ENCODE peak calls at places on chromosomes 13 and 19, in seven cellular contexts. One of them, this sample, is unnamed. For H3K4me1, the result is how much of the 10 kb centered on the place peaks cover.

GRCh38 chr13:21435710-21436151 is 23.4 kb downstream of the ZDHHC20 start:
- DNase-seq in effector memory CD4-positive, alpha-beta T cell: peak
- DNase-seq in heart right ventricle: peak
- DNase-seq in CD4-positive, alpha-beta memory T cell: peak
- DNase-seq in esophagus squamous epithelium: no peak
- DNase-seq in heart left ventricle: peak
- DNase-seq in small intestine: peak
- DNase-seq in this sample: peak

GRCh38 chr19:40139533-40140287 is 49.0 kb upstream of the ZNF780A start:
- DNase-seq in esophagus squamous epithelium: no peak
- DNase-seq in small intestine: peak
- DNase-seq in heart left ventricle: no peak
- DNase-seq in effector memory CD4-positive, alpha-beta T cell: peak
- DNase-seq in heart right ventricle: no peak
- DNase-seq in CD4-positive, alpha-beta memory T cell: no peak
- DNase-seq in this sample: no peak

GRCh38 chr19:35975608-35976214 is 19.3 kb upstream of the SDHAF1 start:
- DNase-seq in small intestine: no peak
- DNase-seq in esophagus squamous epithelium: no peak
- DNase-seq in CD4-positive, alpha-beta memory T cell: no peak
- DNase-seq in heart right ventricle: no peak
- DNase-seq in effector memory CD4-positive, alpha-beta T cell: no peak
- DNase-seq in heart left ventricle: no peak
- DNase-seq in this sample: no peak

GRCh38 chr19:46975918-46976782 is 43.5 kb upstream of the NPAS1 start:
- DNase-seq in CD4-positive, alpha-beta memory T cell: no peak
- DNase-seq in effector memory CD4-positive, alpha-beta T cell: no peak
- DNase-seq in esophagus squamous epithelium: no peak
- DNase-seq in heart left ventricle: peak
- DNase-seq in heart right ventricle: peak
- DNase-seq in small intestine: peak
- DNase-seq in this sample: peak

GRCh38 chr13:42883142-42883541 is 101.8 kb downstream of the FAM216B start:
- DNase-seq in effector memory CD4-positive, alpha-beta T cell: no peak
- DNase-seq in small intestine: no peak
- DNase-seq in esophagus squamous epithelium: no peak
- DNase-seq in heart left ventricle: no peak
- DNase-seq in heart right ventricle: no peak
- DNase-seq in CD4-positive, alpha-beta memory T cell: no peak
- DNase-seq in this sample: no peak

GRCh38 chr13:79779761-79780160 is 298.8 kb downstream of the NDFIP2 start:
- DNase-seq in esophagus squamous epithelium: no peak
- DNase-seq in effector memory CD4-positive, alpha-beta T cell: no peak
- DNase-seq in CD4-positive, alpha-beta memory T cell: no peak
- DNase-seq in small intestine: no peak
- DNase-seq in heart right ventricle: no peak
- DNase-seq in heart left ventricle: no peak
- DNase-seq in this sample: peak

GRCh38 chr13:109160887-109161669 is 531.7 kb downstream of the MYO16 start:
- DNase-seq in CD4-positive, alpha-beta memory T cell: no peak
- DNase-seq in heart right ventricle: no peak
- DNase-seq in esophagus squamous epithelium: no peak
- DNase-seq in effector memory CD4-positive, alpha-beta T cell: no peak
- DNase-seq in heart left ventricle: no peak
- DNase-seq in small intestine: no peak
- DNase-seq in this sample: no peak

GRCh38 chr19:4474504-4475136 is 2.5 kb downstream of the HDGFL2 start:
- DNase-seq in small intestine: no peak
- DNase-seq in CD4-positive, alpha-beta memory T cell: no peak
- DNase-seq in heart left ventricle: no peak
- DNase-seq in esophagus squamous epithelium: no peak
- DNase-seq in heart right ventricle: no peak
- DNase-seq in effector memory CD4-positive, alpha-beta T cell: no peak
- DNase-seq in this sample: no peak

GRCh38 chr19:50427997-50428425 is 4.7 kb upstream of the MYBPC2 start:
- DNase-seq in esophagus squamous epithelium: peak
- DNase-seq in CD4-positive, alpha-beta memory T cell: no peak
- DNase-seq in heart left ventricle: peak
- DNase-seq in effector memory CD4-positive, alpha-beta T cell: no peak
- DNase-seq in heart right ventricle: peak
- DNase-seq in small intestine: peak
- DNase-seq in this sample: peak

DNA sequence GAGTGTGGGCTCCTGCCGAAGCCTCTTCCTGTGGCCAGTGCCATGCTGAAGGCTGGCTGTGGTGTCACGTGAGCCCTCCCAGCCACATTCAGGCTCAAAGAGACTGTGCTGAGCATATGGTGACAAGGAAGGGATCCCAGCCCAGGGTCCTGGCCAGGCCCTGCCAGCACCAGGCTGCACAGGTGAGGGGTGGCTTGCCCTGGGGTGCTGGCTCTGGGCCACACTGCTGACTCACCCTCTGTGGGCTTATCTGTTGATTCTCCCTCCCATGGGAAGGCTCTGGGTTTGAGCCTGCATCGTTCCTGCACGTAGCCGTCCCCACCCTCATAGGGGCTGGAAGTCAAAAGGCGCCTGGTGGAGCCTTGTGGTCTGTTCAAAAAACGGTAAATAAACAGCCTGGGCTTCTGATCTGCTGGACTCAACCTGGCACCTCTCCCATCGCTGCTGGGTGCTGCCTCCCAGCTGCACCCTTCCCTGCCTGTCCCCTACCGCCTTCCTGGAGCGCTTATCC is 31.1 kb downstream of the DNM2 start:
- DNase-seq in CD4-positive, alpha-beta memory T cell: no peak
- DNase-seq in esophagus squamous epithelium: no peak
- DNase-seq in heart right ventricle: peak
- DNase-seq in effector memory CD4-positive, alpha-beta T cell: no peak
- DNase-seq in heart left ventricle: peak
- DNase-seq in small intestine: peak
- DNase-seq in this sample: peak
- H3K4me1 ChIP-seq in CD4-positive, alpha-beta memory T cell: half or more
- H3K4me1 ChIP-seq in esophagus squamous epithelium: under half
- H3K4me1 ChIP-seq in heart right ventricle: under half
- H3K4me1 ChIP-seq in effector memory CD4-positive, alpha-beta T cell: under half
- H3K4me1 ChIP-seq in heart left ventricle: half or more
- H3K4me1 ChIP-seq in small intestine: under half
- H3K4me1 ChIP-seq in this sample: under half

DNA sequence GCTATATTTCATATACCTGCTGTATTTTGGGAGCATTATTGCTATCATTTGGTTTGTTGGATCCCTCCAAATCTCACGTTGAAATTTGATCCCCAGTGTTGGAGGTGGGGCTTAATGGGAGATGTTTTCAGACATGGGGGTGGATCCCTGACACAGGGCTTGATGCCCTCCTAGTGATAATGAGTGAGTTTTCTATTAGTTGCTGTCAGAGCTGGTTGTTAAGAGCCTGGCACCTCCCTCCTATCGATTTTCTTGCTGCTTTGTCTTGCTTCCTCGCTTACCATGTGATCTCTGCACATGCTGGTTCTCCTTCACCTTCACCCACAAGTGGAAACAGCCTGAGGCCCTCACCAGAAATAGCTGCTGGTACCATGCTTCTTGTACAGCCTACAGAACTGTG is 259.9 kb upstream of the STARD13 start:
- DNase-seq in heart left ventricle: no peak
- DNase-seq in effector memory CD4-positive, alpha-beta T cell: no peak
- DNase-seq in small intestine: no peak
- DNase-seq in esophagus squamous epithelium: no peak
- DNase-seq in heart right ventricle: no peak
- DNase-seq in CD4-positive, alpha-beta memory T cell: no peak
- DNase-seq in this sample: no peak
- H3K27ac ChIP-seq in heart left ventricle: no peak
- H3K27ac ChIP-seq in effector memory CD4-positive, alpha-beta T cell: no peak
- H3K27ac ChIP-seq in small intestine: no peak
- H3K27ac ChIP-seq in esophagus squamous epithelium: no peak
- H3K27ac ChIP-seq in heart right ventricle: no peak
- H3K27ac ChIP-seq in CD4-positive, alpha-beta memory T cell: no peak
- H3K27ac ChIP-seq in this sample: no peak

DNA sequence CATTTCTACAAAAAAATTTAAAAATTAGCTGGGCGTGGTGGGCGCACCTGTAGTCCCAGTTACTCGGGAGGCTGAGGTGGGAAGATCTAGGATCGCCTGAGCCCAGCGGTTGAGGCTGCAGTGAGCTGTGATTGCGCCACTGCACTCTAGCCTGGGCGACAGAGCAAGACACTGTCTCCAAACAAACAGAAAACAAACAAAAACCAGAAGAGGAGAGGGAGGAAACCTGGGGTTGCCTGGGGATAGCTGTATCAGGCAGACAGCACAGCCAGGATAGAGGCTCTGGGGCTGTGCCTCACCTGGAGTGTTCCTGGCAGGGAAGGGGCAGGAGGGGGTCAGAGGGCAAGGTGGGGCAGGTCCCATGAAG is 2.6 kb upstream of the POLR2E start:
- DNase-seq in esophagus squamous epithelium: no peak
- DNase-seq in CD4-positive, alpha-beta memory T cell: no peak
- DNase-seq in small intestine: peak
- DNase-seq in heart left ventricle: no peak
- DNase-seq in effector memory CD4-positive, alpha-beta T cell: no peak
- DNase-seq in heart right ventricle: peak
- DNase-seq in this sample: no peak
- H3K4me1 ChIP-seq in esophagus squamous epithelium: under half
- H3K4me1 ChIP-seq in CD4-positive, alpha-beta memory T cell: half or more
- H3K4me1 ChIP-seq in small intestine: under half
- H3K4me1 ChIP-seq in heart left ventricle: under half
- H3K4me1 ChIP-seq in effector memory CD4-positive, alpha-beta T cell: under half
- H3K4me1 ChIP-seq in heart right ventricle: under half
- H3K4me1 ChIP-seq in this sample: under half

DNA sequence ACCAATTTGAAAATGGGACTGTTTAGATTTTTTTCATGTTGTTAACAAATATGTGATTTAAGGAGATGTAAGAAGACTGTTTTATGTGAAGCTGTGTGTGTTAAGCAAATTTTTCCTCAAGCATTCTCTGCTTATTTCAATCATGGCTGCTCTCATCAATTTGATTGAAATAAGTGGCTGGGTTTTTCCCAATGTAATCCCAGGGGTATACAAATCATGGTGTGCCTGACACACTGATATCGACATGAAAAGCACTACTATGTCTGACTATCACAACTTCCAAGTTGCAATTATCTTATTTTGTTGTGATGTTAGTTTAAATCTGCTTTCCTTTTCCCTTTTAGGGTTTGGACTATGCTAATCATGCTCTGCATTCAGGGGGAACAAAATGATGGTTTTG is 283.7 kb downstream of the HS6ST3 start:
- DNase-seq in small intestine: no peak
- DNase-seq in CD4-positive, alpha-beta memory T cell: no peak
- DNase-seq in heart right ventricle: no peak
- DNase-seq in effector memory CD4-positive, alpha-beta T cell: no peak
- DNase-seq in heart left ventricle: no peak
- DNase-seq in esophagus squamous epithelium: no peak
- DNase-seq in this sample: no peak
- H3K27ac ChIP-seq in small intestine: no peak
- H3K27ac ChIP-seq in CD4-positive, alpha-beta memory T cell: no peak
- H3K27ac ChIP-seq in heart right ventricle: no peak
- H3K27ac ChIP-seq in effector memory CD4-positive, alpha-beta T cell: no peak
- H3K27ac ChIP-seq in heart left ventricle: no peak
- H3K27ac ChIP-seq in esophagus squamous epithelium: no peak
- H3K27ac ChIP-seq in this sample: no peak

GRCh38 chr13:114062341-114062740 is 70.1 kb downstream of the RASA3 start:
- DNase-seq in effector memory CD4-positive, alpha-beta T cell: no peak
- DNase-seq in esophagus squamous epithelium: no peak
- DNase-seq in heart right ventricle: no peak
- DNase-seq in CD4-positive, alpha-beta memory T cell: no peak
- DNase-seq in heart left ventricle: peak
- DNase-seq in small intestine: no peak
- DNase-seq in this sample: peak
- H3K4me1 ChIP-seq in effector memory CD4-positive, alpha-beta T cell: under half
- H3K4me1 ChIP-seq in esophagus squamous epithelium: under half
- H3K4me1 ChIP-seq in heart right ventricle: under half
- H3K4me1 ChIP-seq in CD4-positive, alpha-beta memory T cell: half or more
- H3K4me1 ChIP-seq in heart left ventricle: under half
- H3K4me1 ChIP-seq in small intestine: under half
- H3K4me1 ChIP-seq in this sample: under half

This sample was measured in right cardiac atrium.